ENCODE peak calls at places on chromosomes 12 and 14, in eight cellular contexts. L, M, J, Y, U, P, Q and F are unnamed samples.
A peak's percentile ranks its signal among the peaks of the same experiment; 100 is the strongest.

GRCh38 chr14:72126561-72126960 is 194.3 kb downstream of the RGS6 start:
- DNase-seq in J (no peak), Y (no peak), U (no peak), L (no peak), P (no peak), M (no peak), Q (no peak), F (no peak)

GRCh38 chr14:87993485-87993809 is 465 bp upstream of the GALC start:
- DNase-seq in M (no peak), P (no peak), Q (no peak), Y (no peak), L (no peak), J (no peak), U (no peak), F (no peak)

GRCh38 chr12:43914391-43914790 is 78.5 kb downstream of the TMEM117 start:
- DNase-seq in Y (no peak), P (no peak), Q (no peak), M (no peak), U (no peak), L (no peak), J (no peak), F (no peak)

GRCh38 chr12:109842021-109842420 is 8.8 kb upstream of the TRPV4 start:
- DNase-seq in Q (no peak), Y (no peak), J (no peak), L (no peak), P (no peak), U (no peak), M (no peak), F (no peak)

GRCh38 chr14:77424862-77425261 is 1.5 kb upstream of the NOXRED1 start:
- DNase-seq in Y (no peak), Q (no peak), U (no peak), M (peak; percentile 46), J (no peak), L (no peak), P (no peak), F (no peak)

GRCh38 chr14:58133739-58134138 is 18.3 kb downstream of the ARMH4 start:
- DNase-seq in J (no peak), Q (no peak), Y (no peak), U (no peak), M (no peak), L (no peak), P (no peak), F (no peak)

GRCh38 chr12:84148335-84148734 is 764.3 kb downstream of the SLC6A15 start:
- DNase-seq in M (no peak), J (no peak), P (no peak), U (no peak), Y (no peak), L (no peak), Q (no peak), F (no peak)

GRCh38 chr12:91685917-91686316 is 459.7 kb downstream of the BTG1 start:
- DNase-seq in J (no peak), Y (no peak), L (no peak), U (no peak), P (no peak), M (no peak), Q (no peak), F (no peak)

GRCh38 chr12:84919271-84919670 is 6.7 kb upstream of the SLC6A15 start:
- DNase-seq in L (no peak), M (no peak), U (no peak), Q (no peak), J (no peak), Y (no peak), P (no peak), F (no peak)

GRCh38 chr14:53144244-53144643 is 8.9 kb downstream of the DDHD1 start:
- DNase-seq in Y (no peak), M (no peak), Q (no peak), J (no peak), P (no peak), U (no peak), L (no peak), F (no peak)

GRCh38 chr14:55348766-55349453 is 62.7 kb downstream of the ATG14 start:
- DNase-seq in L (no peak), Q (no peak), P (no peak), J (no peak), M (no peak), Y (no peak), U (no peak), F (no peak)

GRCh38 chr12:106113042-106113441 is 25.7 kb downstream of the NUAK1 start:
- DNase-seq in L (no peak), Q (no peak), U (no peak), P (no peak), J (no peak), M (no peak), Y (peak; percentile 2), F (no peak)

GRCh38 chr12:93514853-93515252 is 47.5 kb downstream of the MRPL42 start:
- DNase-seq in Q (no peak), Y (no peak), U (no peak), M (no peak), P (peak; percentile 24), J (no peak), L (no peak), F (no peak)

GRCh38 chr14:54278665-54279295 is 118.0 kb upstream of the CDKN3 start:
- DNase-seq in Q (no peak), U (no peak), P (no peak), Y (no peak), L (no peak), J (no peak), M (no peak), F (no peak)

GRCh38 chr12:59874781-59875180 is 279.0 kb downstream of the SLC16A7 start:
- DNase-seq in M (peak; percentile 31), Q (no peak), L (no peak), U (no peak), Y (no peak), P (no peak), J (no peak), F (no peak)

GRCh38 chr12:110079477-110080400 is 31.4 kb upstream of the C12orf76 start:
- DNase-seq in M (no peak), P (no peak), J (peak; percentile 11), U (peak; percentile 55), Y (peak; percentile 81), L (peak; percentile 80), Q (no peak), F (peak; percentile 86)

GRCh38 chr14:36915089-36915488 is 253.4 kb downstream of the PAX9 start:
- DNase-seq in Q (no peak), J (no peak), L (no peak), U (no peak), M (no peak), P (no peak), Y (no peak), F (no peak)

GRCh38 chr14:94771906-94772468 is 2.1 kb upstream of the GSC start:
- DNase-seq in Q (no peak), Y (no peak), J (no peak), U (no peak), P (no peak), M (no peak), L (no peak), F (no peak)

GRCh38 chr14:68250950-68251765 is 431.6 kb downstream of the RAD51B start:
- DNase-seq in M (no peak), Y (no peak), J (no peak), Q (no peak), P (no peak), U (no peak), L (no peak), F (no peak)

GRCh38 chr14:36478782-36479181 is 41.2 kb downstream of the NKX2-1 start:
- DNase-seq in J (no peak), P (no peak), U (no peak), M (no peak), Y (peak; percentile 15), L (no peak), Q (no peak), F (no peak)

GRCh38 chr14:97408937-97409860 is 612.0 kb downstream of the VRK1 start:
- DNase-seq in Y (peak; percentile 63), Q (no peak), M (no peak), L (no peak), U (no peak), J (no peak), P (no peak), F (no peak)

GRCh38 chr14:26394114-26394855 is 203.5 kb downstream of the NOVA1 start:
- DNase-seq in L (no peak), Q (peak; percentile 79), M (peak; percentile 34), U (no peak), J (no peak), Y (no peak), P (no peak), F (no peak)

GRCh38 chr12:3176754-3177153 is 99.6 kb downstream of the TSPAN9 start:
- DNase-seq in U (no peak), L (no peak), Y (no peak), M (no peak), Q (no peak), P (no peak), J (no peak), F (no peak)

GRCh38 chr12:127149226-127149964 is 1117.6 kb upstream of the TMEM132C start:
- DNase-seq in Q (no peak), P (no peak), M (no peak), U (no peak), L (no peak), J (no peak), Y (no peak), F (no peak)

GRCh38 chr12:93674386-93674785 is 2.8 kb upstream of the CRADD start:
- DNase-seq in L (no peak), M (no peak), Y (no peak), J (no peak), U (no peak), Q (no peak), P (no peak), F (no peak)

GRCh38 chr12:84131076-84131475 is 781.5 kb downstream of the SLC6A15 start:
- DNase-seq in J (no peak), P (no peak), U (no peak), Q (no peak), L (no peak), M (no peak), Y (no peak), F (no peak)

GRCh38 chr12:41140117-41140516 is 48.0 kb upstream of the PDZRN4 start:
- DNase-seq in P (no peak), U (no peak), L (no peak), Y (no peak), M (no peak), J (no peak), Q (no peak), F (no peak)

GRCh38 chr12:31491395-31491794 is 99.5 kb downstream of the DENND5B start:
- DNase-seq in L (no peak), J (no peak), U (no peak), M (no peak), P (no peak), Q (no peak), Y (no peak), F (no peak)

GRCh38 chr12:104133861-104134260 is 4.1 kb downstream of the NFYB start:
- DNase-seq in P (no peak), L (no peak), U (no peak), Y (no peak), M (no peak), J (no peak), Q (no peak), F (no peak)

GRCh38 chr12:120455302-120455701 is 9.1 kb downstream of the GATC start:
- DNase-seq in U (no peak), J (no peak), M (no peak), P (no peak), L (no peak), Q (no peak), Y (no peak), F (no peak)

GRCh38 chr12:87120440-87120839 is 864.2 kb upstream of the MGAT4C start:
- DNase-seq in P (no peak), J (no peak), Q (no peak), U (no peak), M (no peak), L (no peak), Y (no peak), F (no peak)

GRCh38 chr12:114744696-114745095 is 60.7 kb upstream of the TBX3 start:
- DNase-seq in U (no peak), Y (no peak), L (no peak), Q (no peak), J (no peak), P (no peak), M (no peak), F (no peak)

GRCh38 chr12:132422057-132423043 is 67.6 kb upstream of the FBRSL1 start:
- DNase-seq in P (no peak), Y (no peak), U (no peak), M (peak; percentile 70), Q (no peak), L (no peak), J (no peak), F (no peak)